ENCODE peak calls at places on chromosomes 5 and 9, in seven cellular contexts. X is glomerular endothelial cell, C is heart left ventricle, Z is neural crest cell, T is NCI-H524, I is astrocyte of the spinal cord, V is NCI-H748 treated with DMSO at 0.1 percent for 48 hours. A is an unnamed sample.
A peak's percentile ranks its signal among the peaks of the same experiment; 100 is the strongest.

GRCh38 chr9:87874320-87874655 is 8.4 kb upstream of the SPATA31E1 start:
- DNase-seq in X (no peak), C (no peak), Z (no peak), T (peak; percentile 9), I (no peak), V (no peak), A (no peak)

GRCh38 chr5:89065919-89066318 is 182.9 kb upstream of the MEF2C start:
- DNase-seq in X (no peak), C (no peak), Z (no peak), T (no peak), I (no peak), V (no peak), A (no peak)

GRCh38 chr5:161549106-161549505 is 2.6 kb upstream of the GABRB2 start:
- DNase-seq in X (no peak), C (no peak), Z (no peak), T (peak; percentile 16), I (peak; percentile 26), V (no peak), A (no peak)

GRCh38 chr5:107915413-107915812 is 244.7 kb upstream of the EFNA5 start:
- DNase-seq in X (no peak), C (no peak), Z (no peak), T (no peak), I (no peak), V (no peak), A (no peak)

GRCh38 chr5:34686762-34687268 is 30.7 kb downstream of the RAI14 start:
- DNase-seq in X (peak; percentile 97), C (no peak), Z (no peak), T (no peak), I (peak; percentile 99), V (no peak), A (no peak)

GRCh38 chr5:152649609-152650008 is 244.5 kb upstream of the NMUR2 start:
- DNase-seq in X (no peak), C (no peak), Z (no peak), T (no peak), I (no peak), V (no peak), A (no peak)

GRCh38 chr5:17118631-17119030 is 98.8 kb upstream of the BASP1 start:
- DNase-seq in X (peak; percentile 98), C (no peak), Z (no peak), T (no peak), I (peak; percentile 94), V (no peak), A (no peak)

GRCh38 chr9:24036459-24036858 is 210.4 kb upstream of the ELAVL2 start:
- DNase-seq in X (no peak), C (no peak), Z (no peak), T (peak; percentile 56), I (no peak), V (no peak), A (no peak)

GRCh38 chr5:23419115-23419514 is 88.3 kb upstream of the PRDM9 start:
- DNase-seq in X (no peak), C (no peak), Z (no peak), T (no peak), I (no peak), V (peak; percentile 95), A (no peak)

GRCh38 chr9:121830441-121831140 is 179.2 kb downstream of the DAB2IP start:
- DNase-seq in X (no peak), C (peak; percentile 32), Z (no peak), T (no peak), I (peak; percentile 22), V (no peak), A (no peak)

GRCh38 chr5:108386345-108387061 is 4.6 kb upstream of the FBXL17 start:
- DNase-seq in X (no peak), C (no peak), Z (no peak), T (no peak), I (peak; percentile 13), V (no peak), A (no peak)

A was measured in NAMALWA.